ENCODE peak calls at places on chromosomes 4 and X, in seven cellular contexts. L is T follicular helper cell; Q is T1000; F is OCI-LY7; W is activated naive CD8-positive, alpha-beta T cell treated with anti-CD3 and anti-CD28 coated beads, Interleukin-2, amount 50 U/mL, for 24 hours; D is stimulated activated CD4-positive, alpha-beta T cell treated with anti-CD3 and anti-CD28 coated beads, TNF-alpha, amount 100 ng/mL, for 48 hours; M is GM20000. G is an unnamed sample.

GRCh38 chrX:102841706-102842003 is 95.4 kb upstream of the RAB40AL start:
- DNase-seq in D (no peak), L (no peak), F (no peak), W (no peak), M (no peak), Q (no peak), G (no peak)

GRCh38 chr4:167014944-167015343 is 219.3 kb downstream of the SPOCK3 start:
- DNase-seq in W (no peak), F (no peak), L (no peak), D (no peak), Q (no peak), M (no peak), G (no peak)

GRCh38 chrX:70042399-70043371 is 7.1 kb downstream of the AWAT2 start:
- DNase-seq in F (no peak), D (no peak), M (no peak), Q (no peak), L (no peak), W (no peak), G (no peak)

GRCh38 chrX:45347877-45348675 is 147.4 kb upstream of the DIPK2B start:
- DNase-seq in Q (no peak), L (no peak), W (no peak), M (no peak), D (no peak), F (no peak), G (no peak)

GRCh38 chr4:7902101-7902553 is 37.5 kb downstream of the AFAP1 start:
- DNase-seq in Q (no peak), D (no peak), M (no peak), W (no peak), F (no peak), L (no peak), G (no peak)

GRCh38 chrX:25049971-25050370 is 34.2 kb upstream of the ARX start:
- DNase-seq in W (no peak), D (no peak), L (no peak), F (no peak), Q (no peak), M (no peak), G (no peak)

GRCh38 chr4:138095378-138095777 is 146.8 kb downstream of the SLC7A11 start:
- DNase-seq in F (no peak), Q (no peak), L (no peak), D (no peak), M (no peak), W (no peak), G (no peak)

GRCh38 chrX:11480626-11481025 is 185.1 kb downstream of the ARHGAP6 start:
- DNase-seq in Q (no peak), D (no peak), W (no peak), M (no peak), F (no peak), L (no peak), G (no peak)

GRCh38 chr4:133096972-133097371 is 52.1 kb upstream of the PCDH10 start:
- DNase-seq in F (no peak), L (no peak), M (no peak), D (no peak), W (no peak), Q (no peak), G (no peak)

GRCh38 chr4:94571301-94571700 is 119.6 kb downstream of the PDLIM5 start:
- DNase-seq in M (no peak), F (no peak), Q (no peak), L (no peak), W (no peak), D (no peak), G (no peak)

GRCh38 chr4:3307486-3307885 is 14.7 kb downstream of the RGS12 start:
- DNase-seq in M (no peak), L (no peak), F (no peak), W (no peak), Q (no peak), D (no peak), G (no peak)

GRCh38 chr4:86940176-86940575 is 5.4 kb downstream of the AFF1 start:
- DNase-seq in D (no peak), M (no peak), W (no peak), L (no peak), F (no peak), Q (no peak), G (no peak)

GRCh38 chr4:139208404-139208945 is 31.5 kb upstream of the ELF2 start:
- DNase-seq in L (no peak), F (peak), M (no peak), D (no peak), Q (no peak), W (no peak), G (no peak)

GRCh38 chr4:96380106-96380505 is 540.2 kb downstream of the PDHA2 start:
- DNase-seq in M (no peak), Q (no peak), L (no peak), W (no peak), F (no peak), D (no peak), G (no peak)

GRCh38 chrX:74490249-74490648 is 69.0 kb downstream of the SLC16A2 start:
- DNase-seq in L (no peak), M (no peak), W (no peak), F (no peak), Q (no peak), D (no peak), G (no peak)

GRCh38 chr4:62399242-62399641 is 1199.1 kb downstream of the ADGRL3 start:
- DNase-seq in Q (no peak), D (no peak), W (no peak), L (no peak), M (peak), F (no peak), G (no peak)

GRCh38 chr4:11777447-11777846 is 348.8 kb upstream of the HS3ST1 start:
- DNase-seq in M (no peak), W (no peak), L (no peak), Q (no peak), D (no peak), F (no peak), G (no peak)

GRCh38 chr4:68240618-68241017 is 4.9 kb downstream of the TMPRSS11B start:
- DNase-seq in L (no peak), Q (no peak), W (no peak), D (no peak), M (no peak), F (no peak), G (no peak)

GRCh38 chrX:137684591-137684990 is 118.7 kb downstream of the ZIC3 start:
- DNase-seq in L (no peak), Q (no peak), D (no peak), W (no peak), M (no peak), F (no peak), G (no peak)

GRCh38 chrX:131746491-131746968 is 202.7 kb downstream of the OR13H1 start:
- DNase-seq in M (no peak), L (peak), F (peak), W (no peak), Q (no peak), D (no peak), G (peak)

GRCh38 chr4:7632341-7632740 is 197.6 kb upstream of the PSAPL1 start:
- DNase-seq in M (no peak), F (no peak), L (no peak), Q (no peak), W (no peak), D (no peak), G (no peak)

GRCh38 chr4:53997901-53998300 is 66.5 kb downstream of the CHIC2 start:
- DNase-seq in L (no peak), Q (no peak), F (no peak), W (no peak), M (no peak), D (no peak), G (no peak)

GRCh38 chr4:158374318-158374717 is 147.4 kb upstream of the RXFP1 start:
- DNase-seq in F (no peak), M (no peak), W (no peak), D (no peak), L (no peak), Q (no peak), G (no peak)

GRCh38 chrX:109533631-109534030 is 3.0 kb upstream of the NXT2 start:
- DNase-seq in M (no peak), Q (no peak), W (no peak), D (no peak), F (peak), L (no peak), G (no peak)

GRCh38 chr4:88027611-88028608 is 20.5 kb downstream of the PKD2 start:
- DNase-seq in F (no peak), L (no peak), D (no peak), M (no peak), Q (no peak), W (no peak), G (no peak)

GRCh38 chrX:21735753-21736127 is 22.2 kb downstream of the SMPX start:
- DNase-seq in L (no peak), Q (no peak), M (no peak), W (no peak), D (no peak), F (no peak), G (no peak)

GRCh38 chr4:185115827-185116232 is 27.2 kb upstream of the SLC25A4 start:
- DNase-seq in F (no peak), Q (no peak), M (no peak), D (no peak), W (no peak), L (no peak), G (no peak)

GRCh38 chr4:77465271-77465670 is 140.3 kb upstream of the CXCL13 start:
- DNase-seq in F (no peak), M (no peak), Q (no peak), D (peak), L (no peak), W (peak), G (no peak)

GRCh38 chr4:187366530-187367279 is 628.9 kb upstream of the ZFP42 start:
- DNase-seq in F (no peak), L (no peak), M (no peak), W (no peak), D (no peak), Q (no peak), G (no peak)

GRCh38 chrX:153781428-153782047 is 697 bp downstream of the SRPK3 start:
- DNase-seq in L (no peak), W (no peak), Q (no peak), M (no peak), F (no peak), D (no peak), G (no peak)

GRCh38 chrX:103734125-103734760 is 23.5 kb downstream of the TMEM31 start:
- DNase-seq in M (no peak), D (no peak), L (no peak), F (no peak), W (peak), Q (no peak), G (no peak)

GRCh38 chr4:39617534-39617933 is 21.1 kb downstream of the SMIM14 start:
- DNase-seq in W (no peak), D (no peak), L (no peak), Q (no peak), F (no peak), M (no peak), G (no peak)

G was measured in Karpas-422.